ENCODE peak calls at places on chromosome 3, in ten cellular contexts. G is chondrocyte, J is PC-3, X is B cell, L is omental fat pad, T is fibroblast of mammary gland, F is astrocyte of the spinal cord, Y is endodermal cell, V is fibroblast of pulmonary artery, K is astrocyte. N is an unnamed sample.
A peak's percentile ranks its signal among the peaks of the same experiment; 100 is the strongest.

GRCh38 chr3:169465416-169465815 is 198.1 kb downstream of the MECOM start:
- DNase-seq in G (no peak), J (no peak), X (no peak), L (no peak), T (no peak), F (no peak), Y (no peak), V (no peak), K (no peak), N (no peak)

GRCh38 chr3:65020780-65021179 is 333.0 kb upstream of the ADAMTS9 start:
- DNase-seq in G (no peak), J (no peak), X (no peak), L (no peak), T (no peak), F (no peak), Y (no peak), V (no peak), K (no peak), N (no peak)

GRCh38 chr3:122957707-122958210 is 69.8 kb downstream of the SEMA5B start:
- DNase-seq in G (no peak), J (no peak), X (no peak), L (no peak), T (peak; percentile 32), F (no peak), Y (no peak), V (peak; percentile 36), K (peak; percentile 8), N (no peak)

GRCh38 chr3:8903191-8903590 is 60.1 kb downstream of the RAD18 start:
- DNase-seq in G (no peak), J (no peak), X (no peak), L (no peak), T (no peak), F (peak; percentile 5), Y (no peak), V (peak; percentile 20), K (peak; percentile 62), N (no peak)

GRCh38 chr3:20039765-20040475 is at the start of gene KAT2B:
- DNase-seq in G (no peak), J (peak; percentile 74), X (peak; percentile 94), L (peak; percentile 34), T (peak; percentile 45), F (peak; percentile 60), Y (peak; percentile 87), V (peak; percentile 50), K (peak; percentile 35), N (peak; percentile 84)

GRCh38 chr3:37937156-37937555 is 53.4 kb upstream of the VILL start:
- DNase-seq in G (no peak), J (no peak), X (no peak), L (no peak), T (no peak), F (no peak), Y (no peak), V (no peak), K (no peak), N (no peak)

GRCh38 chr3:159711560-159712333 is 276.9 kb upstream of the IL12A start:
- DNase-seq in G (no peak), J (peak; percentile 90), X (no peak), L (no peak), T (peak; percentile 97), F (peak; percentile 91), Y (peak; percentile 52), V (peak; percentile 96), K (peak; percentile 90), N (no peak)

GRCh38 chr3:101453966-101454365 is 59.0 kb downstream of the SENP7 start:
- DNase-seq in G (no peak), J (no peak), X (no peak), L (no peak), T (peak; percentile 25), F (no peak), Y (no peak), V (no peak), K (no peak), N (no peak)

GRCh38 chr3:161893972-161894371 is 397.4 kb downstream of the OTOL1 start:
- DNase-seq in G (no peak), J (peak; percentile 35), X (no peak), L (no peak), T (peak; percentile 87), F (peak; percentile 69), Y (no peak), V (peak; percentile 78), K (peak; percentile 84), N (no peak)

GRCh38 chr3:158659454-158660237 is 12.8 kb downstream of the LXN start:
- DNase-seq in G (no peak), J (peak; percentile 70), X (peak; percentile 45), L (no peak), T (peak; percentile 85), F (peak; percentile 77), Y (peak; percentile 75), V (peak; percentile 87), K (peak; percentile 65), N (peak; percentile 37)

GRCh38 chr3:24521306-24522154 is 26.9 kb upstream of the THRB start:
- DNase-seq in G (peak; percentile 79), J (peak; percentile 35), X (peak; percentile 71), L (no peak), T (peak; percentile 37), F (peak; percentile 40), Y (peak; percentile 86), V (no peak), K (peak; percentile 23), N (no peak)

GRCh38 chr3:16999871-17000270 is 115.1 kb downstream of the PLCL2 start:
- DNase-seq in G (no peak), J (no peak), X (no peak), L (no peak), T (no peak), F (no peak), Y (no peak), V (no peak), K (no peak), N (no peak)

GRCh38 chr3:141305436-141305835 is 62.9 kb upstream of the ZBTB38 start:
- DNase-seq in G (no peak), J (peak; percentile 37), X (no peak), L (no peak), T (peak; percentile 68), F (peak; percentile 68), Y (no peak), V (peak; percentile 80), K (no peak), N (no peak)
- TF ChIP-seq CTCF in G (peak; percentile 64), J (no peak), X (no peak), L (no peak), T (peak; percentile 29), F (peak; percentile 32), Y (peak; percentile 12), V (peak; percentile 45), K (no peak), N (peak; percentile 4)

GRCh38 chr3:36075491-36075890 is 304.8 kb upstream of the STAC start:
- DNase-seq in G (no peak), J (peak; percentile 83), X (no peak), L (no peak), T (no peak), F (peak; percentile 13), Y (no peak), V (no peak), K (peak; percentile 10), N (no peak)
- TF ChIP-seq CTCF in G (no peak), J (no peak), X (no peak), L (no peak), T (no peak), F (no peak), Y (no peak), V (no peak), K (no peak), N (no peak)

GRCh38 chr3:46277476-46277875 is 35.2 kb downstream of the CCR3 start:
- DNase-seq in G (no peak), J (no peak), X (no peak), L (no peak), T (no peak), F (no peak), Y (no peak), V (no peak), K (no peak), N (no peak)

GRCh38 chr3:46280105-46280797 is 38.0 kb downstream of the CCR3 start:
- DNase-seq in G (no peak), J (peak; percentile 94), X (no peak), L (peak; percentile 45), T (peak; percentile 61), F (peak; percentile 28), Y (no peak), V (peak; percentile 26), K (peak; percentile 48), N (peak; percentile 21)

GRCh38 chr3:46278816-46279672 is 36.8 kb downstream of the CCR3 start:
- DNase-seq in G (no peak), J (no peak), X (no peak), L (no peak), T (no peak), F (no peak), Y (no peak), V (no peak), K (no peak), N (peak; percentile 17)

GRCh38 chr3:46271910-46272309 is 29.6 kb downstream of the CCR3 start:
- DNase-seq in G (no peak), J (peak; percentile 55), X (no peak), L (no peak), T (peak; percentile 10), F (no peak), Y (no peak), V (no peak), K (no peak), N (no peak)

GRCh38 chr3:46276497-46277099 is 34.3 kb downstream of the CCR3 start:
- DNase-seq in G (no peak), J (peak; percentile 65), X (peak; percentile 80), L (no peak), T (no peak), F (no peak), Y (peak; percentile 89), V (peak; percentile 2), K (no peak), N (peak; percentile 26)
- TF ChIP-seq CTCF in G (peak; percentile 51), J (peak; percentile 77), X (peak; percentile 89), L (no peak), T (peak; percentile 29), F (peak; percentile 44), Y (peak; percentile 88), V (peak; percentile 38), K (peak; percentile 16), N (peak; percentile 64)

DNA sequence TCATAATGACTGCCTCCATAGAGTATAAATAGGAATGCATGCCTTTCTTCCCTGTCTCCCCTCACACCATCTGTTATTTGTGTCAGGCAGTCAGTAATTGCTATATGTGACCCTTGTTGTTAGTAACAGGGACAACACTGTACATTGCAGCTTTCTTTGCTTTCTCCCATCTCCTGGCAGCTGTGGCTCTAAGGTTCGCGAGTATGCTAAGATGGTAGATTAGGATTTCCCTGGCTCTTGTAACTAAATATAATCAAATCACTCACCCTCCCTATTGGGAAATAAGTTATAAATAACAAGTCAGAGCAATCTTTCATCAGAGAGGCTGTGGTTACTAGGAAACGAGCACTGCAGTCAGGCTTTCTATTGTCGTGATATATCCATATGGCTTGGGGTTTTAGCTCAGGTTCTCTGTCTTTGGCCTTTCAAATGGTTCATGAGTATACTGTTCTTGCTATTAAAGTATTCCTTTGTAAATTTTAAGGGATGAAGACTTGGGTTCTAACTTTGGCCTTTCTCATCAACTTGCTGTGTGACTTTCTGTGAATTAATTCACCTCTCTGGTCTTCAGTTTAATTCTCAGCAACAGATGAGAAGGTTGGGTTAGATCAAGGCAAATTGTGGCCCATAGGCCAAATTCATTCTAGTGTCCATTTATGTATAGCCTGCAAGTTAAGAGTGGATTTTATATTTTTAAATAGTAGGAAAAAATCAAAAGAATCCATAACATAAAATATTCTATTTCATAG is 8.1 kb upstream of the MINDY4B start:
- DNase-seq in G (no peak), J (no peak), X (no peak), L (no peak), T (no peak), F (no peak), Y (no peak), V (peak; percentile 3), K (no peak), N (no peak)
- TF ChIP-seq CTCF in G (no peak), J (no peak), X (no peak), L (no peak), T (no peak), F (no peak), Y (no peak), V (no peak), K (no peak), N (no peak)

N was measured in GM13977.